ENCODE peak calls at places on chromosomes 16 and 17, in six cellular contexts. One of them, this sample, is unnamed.

GRCh38 chr16:31471241-31471874 is 594 bp upstream of the TGFB1I1 start:
- DNase-seq in HepG2: no peak
- DNase-seq in HCT116: no peak
- DNase-seq in GM12878: no peak
- DNase-seq in K562: no peak
- DNase-seq in SK-N-SH: peak; percentile 32
- DNase-seq in this sample: no peak

GRCh38 chr16:12092347-12092882 is 115.9 kb downstream of the SNX29 start:
- DNase-seq in HCT116: peak; percentile 7
- DNase-seq in GM12878: no peak
- DNase-seq in SK-N-SH: no peak
- DNase-seq in K562: no peak
- DNase-seq in HepG2: peak; percentile 38
- DNase-seq in this sample: no peak

GRCh38 chr17:61457226-61457983 is 5.2 kb downstream of the TBX4 start:
- DNase-seq in SK-N-SH: no peak
- DNase-seq in K562: no peak
- DNase-seq in GM12878: no peak
- DNase-seq in HCT116: no peak
- DNase-seq in HepG2: no peak
- DNase-seq in this sample: no peak

GRCh38 chr16:86562356-86562755 is 4.3 kb upstream of the FOXC2 start:
- DNase-seq in K562: no peak
- DNase-seq in GM12878: no peak
- DNase-seq in SK-N-SH: no peak
- DNase-seq in HCT116: no peak
- DNase-seq in HepG2: no peak
- DNase-seq in this sample: no peak

GRCh38 chr17:82871776-82872561 is 32.1 kb upstream of the ZNF750 start:
- DNase-seq in SK-N-SH: no peak
- DNase-seq in HepG2: no peak
- DNase-seq in HCT116: no peak
- DNase-seq in K562: no peak
- DNase-seq in GM12878: no peak
- DNase-seq in this sample: no peak

GRCh38 chr16:3488801-3489200 is 6.5 kb downstream of the C16orf90 start:
- DNase-seq in HepG2: no peak
- DNase-seq in HCT116: no peak
- DNase-seq in GM12878: no peak
- DNase-seq in K562: no peak
- DNase-seq in SK-N-SH: no peak
- DNase-seq in this sample: no peak

GRCh38 chr16:51025588-51026290 is 125.3 kb downstream of the SALL1 start:
- DNase-seq in K562: no peak
- DNase-seq in HCT116: no peak
- DNase-seq in SK-N-SH: no peak
- DNase-seq in GM12878: no peak
- DNase-seq in HepG2: no peak
- DNase-seq in this sample: no peak

GRCh38 chr17:65198653-65199382 is 61.6 kb downstream of the RGS9 start:
- DNase-seq in SK-N-SH: peak; percentile 90
- DNase-seq in HepG2: peak; percentile 47
- DNase-seq in GM12878: peak; percentile 38
- DNase-seq in HCT116: peak; percentile 62
- DNase-seq in K562: peak; percentile 62
- DNase-seq in this sample: peak; percentile 25

GRCh38 chr17:77854083-77854758 is 104.3 kb upstream of the TNRC6C start:
- DNase-seq in K562: no peak
- DNase-seq in HCT116: no peak
- DNase-seq in GM12878: no peak
- DNase-seq in HepG2: no peak
- DNase-seq in SK-N-SH: no peak
- DNase-seq in this sample: no peak

GRCh38 chr17:700504-701094 is 14.0 kb downstream of the VPS53 start:
- DNase-seq in GM12878: no peak
- DNase-seq in K562: peak; percentile 30
- DNase-seq in SK-N-SH: peak; percentile 58
- DNase-seq in HepG2: no peak
- DNase-seq in HCT116: peak; percentile 21
- DNase-seq in this sample: no peak

GRCh38 chr17:6639651-6640535 is 618 bp downstream of the KIAA0753 start:
- DNase-seq in GM12878: no peak
- DNase-seq in HCT116: no peak
- DNase-seq in K562: no peak
- DNase-seq in SK-N-SH: no peak
- DNase-seq in HepG2: no peak
- DNase-seq in this sample: no peak

GRCh38 chr16:87295259-87295658 is 21.9 kb downstream of the C16orf95 start:
- DNase-seq in GM12878: no peak
- DNase-seq in K562: peak; percentile 88
- DNase-seq in SK-N-SH: no peak
- DNase-seq in HepG2: peak; percentile 78
- DNase-seq in HCT116: peak; percentile 90
- DNase-seq in this sample: no peak

GRCh38 chr16:70689970-70690905 is 4.4 kb upstream of the MTSS2 start:
- DNase-seq in GM12878: no peak
- DNase-seq in HCT116: no peak
- DNase-seq in K562: no peak
- DNase-seq in SK-N-SH: no peak
- DNase-seq in HepG2: no peak
- DNase-seq in this sample: no peak

GRCh38 chr17:42027540-42027889 is 7.6 kb downstream of the NKIRAS2 start:
- DNase-seq in SK-N-SH: no peak
- DNase-seq in HepG2: no peak
- DNase-seq in K562: no peak
- DNase-seq in GM12878: no peak
- DNase-seq in HCT116: no peak
- DNase-seq in this sample: no peak
- TF ChIP-seq POLR2AphosphoS5 in SK-N-SH: no peak
- TF ChIP-seq POLR2AphosphoS5 in HepG2: no peak
- TF ChIP-seq POLR2AphosphoS5 in K562: no peak
- TF ChIP-seq POLR2AphosphoS5 in GM12878: no peak
- TF ChIP-seq POLR2AphosphoS5 in HCT116: no peak
- TF ChIP-seq POLR2AphosphoS5 in this sample: no peak

GRCh38 chr16:84362410-84362809 is 5.9 kb upstream of the ATP2C2 start:
- DNase-seq in GM12878: no peak
- DNase-seq in K562: no peak
- DNase-seq in HepG2: no peak
- DNase-seq in SK-N-SH: no peak
- DNase-seq in HCT116: no peak
- DNase-seq in this sample: no peak
- TF ChIP-seq SIN3A in GM12878: no peak
- TF ChIP-seq SIN3A in K562: no peak
- TF ChIP-seq SIN3A in HepG2: no peak
- TF ChIP-seq SIN3A in SK-N-SH: no peak
- TF ChIP-seq SIN3A in HCT116: no peak
- TF ChIP-seq SIN3A in this sample: no peak

GRCh38 chr16:85004587-85005205 is 6.6 kb downstream of the ZDHHC7 start:
- DNase-seq in K562: no peak
- DNase-seq in HepG2: no peak
- DNase-seq in GM12878: no peak
- DNase-seq in HCT116: no peak
- DNase-seq in SK-N-SH: no peak
- DNase-seq in this sample: no peak
- TF ChIP-seq REST in K562: no peak
- TF ChIP-seq REST in HepG2: no peak
- TF ChIP-seq REST in GM12878: no peak
- TF ChIP-seq REST in HCT116: no peak
- TF ChIP-seq REST in SK-N-SH: no peak
- TF ChIP-seq REST in this sample: no peak

DNA sequence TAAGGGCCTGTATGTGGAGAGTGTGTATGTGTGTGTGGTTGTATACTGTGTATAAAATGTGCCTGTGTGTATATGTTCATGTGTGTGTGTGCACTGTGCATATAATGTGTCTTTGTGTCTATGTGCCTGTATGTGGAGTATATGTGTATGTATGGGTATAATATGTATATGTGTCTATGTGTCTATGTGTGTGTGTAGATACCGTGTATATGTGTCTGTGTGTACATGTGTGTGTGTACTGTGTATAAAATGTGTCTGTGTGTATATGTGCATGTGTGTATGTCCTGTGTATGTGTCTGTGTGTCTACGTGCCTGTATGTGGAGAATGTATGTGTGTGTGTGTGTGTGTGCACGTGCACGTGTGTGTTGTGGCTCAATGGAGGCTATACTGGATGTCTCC is 200.4 kb upstream of the ZFHX3 start:
- DNase-seq in GM12878: no peak
- DNase-seq in HCT116: no peak
- DNase-seq in SK-N-SH: no peak
- DNase-seq in K562: no peak
- DNase-seq in HepG2: no peak
- DNase-seq in this sample: no peak
- TF ChIP-seq POLR2AphosphoS5 in GM12878: no peak
- TF ChIP-seq POLR2AphosphoS5 in HCT116: no peak
- TF ChIP-seq POLR2AphosphoS5 in SK-N-SH: no peak
- TF ChIP-seq POLR2AphosphoS5 in K562: no peak
- TF ChIP-seq POLR2AphosphoS5 in HepG2: no peak
- TF ChIP-seq POLR2AphosphoS5 in this sample: no peak

GRCh38 chr16:49529646-49530045 is 156.0 kb downstream of the C16orf78 start:
- DNase-seq in HCT116: no peak
- DNase-seq in HepG2: no peak
- DNase-seq in SK-N-SH: no peak
- DNase-seq in K562: no peak
- DNase-seq in GM12878: peak; percentile 47
- DNase-seq in this sample: no peak
- TF ChIP-seq SIN3A in HCT116: no peak
- TF ChIP-seq SIN3A in HepG2: no peak
- TF ChIP-seq SIN3A in SK-N-SH: no peak
- TF ChIP-seq SIN3A in K562: no peak
- TF ChIP-seq SIN3A in GM12878: no peak
- TF ChIP-seq SIN3A in this sample: no peak

GRCh38 chr17:57210224-57210553 is 46.1 kb upstream of the MSI2 start:
- DNase-seq in HepG2: no peak
- DNase-seq in SK-N-SH: no peak
- DNase-seq in HCT116: peak; percentile 70
- DNase-seq in GM12878: no peak
- DNase-seq in K562: no peak
- DNase-seq in this sample: no peak
- TF ChIP-seq REST in HepG2: no peak
- TF ChIP-seq REST in SK-N-SH: no peak
- TF ChIP-seq REST in HCT116: no peak
- TF ChIP-seq REST in GM12878: no peak
- TF ChIP-seq REST in K562: no peak
- TF ChIP-seq REST in this sample: no peak

DNA sequence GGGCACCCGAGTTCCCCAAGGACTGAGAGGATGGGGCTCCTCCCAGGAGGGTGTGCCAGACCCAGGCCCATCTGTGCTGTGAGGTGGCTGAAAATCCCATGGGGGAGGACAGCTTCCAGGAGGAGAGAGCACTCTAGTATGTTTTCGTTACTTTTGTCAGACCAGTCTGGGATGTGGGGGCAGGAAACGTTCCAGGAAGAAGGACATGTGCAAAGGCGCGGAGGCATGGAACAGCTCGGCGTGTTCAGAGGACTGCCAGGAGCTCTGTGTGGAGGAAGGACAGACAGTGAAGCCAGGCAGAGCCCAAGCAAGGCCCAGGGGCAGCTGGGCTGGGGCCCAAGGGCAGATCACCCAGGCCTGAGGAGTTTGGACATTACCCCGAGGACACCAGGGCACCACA is 7.0 kb downstream of the CA4 start:
- DNase-seq in K562: no peak
- DNase-seq in GM12878: no peak
- DNase-seq in HepG2: no peak
- DNase-seq in HCT116: no peak
- DNase-seq in SK-N-SH: peak; percentile 34
- DNase-seq in this sample: no peak
- TF ChIP-seq POLR2AphosphoS5 in K562: no peak
- TF ChIP-seq POLR2AphosphoS5 in GM12878: no peak
- TF ChIP-seq POLR2AphosphoS5 in HepG2: no peak
- TF ChIP-seq POLR2AphosphoS5 in HCT116: no peak
- TF ChIP-seq POLR2AphosphoS5 in SK-N-SH: no peak
- TF ChIP-seq POLR2AphosphoS5 in this sample: no peak

DNA sequence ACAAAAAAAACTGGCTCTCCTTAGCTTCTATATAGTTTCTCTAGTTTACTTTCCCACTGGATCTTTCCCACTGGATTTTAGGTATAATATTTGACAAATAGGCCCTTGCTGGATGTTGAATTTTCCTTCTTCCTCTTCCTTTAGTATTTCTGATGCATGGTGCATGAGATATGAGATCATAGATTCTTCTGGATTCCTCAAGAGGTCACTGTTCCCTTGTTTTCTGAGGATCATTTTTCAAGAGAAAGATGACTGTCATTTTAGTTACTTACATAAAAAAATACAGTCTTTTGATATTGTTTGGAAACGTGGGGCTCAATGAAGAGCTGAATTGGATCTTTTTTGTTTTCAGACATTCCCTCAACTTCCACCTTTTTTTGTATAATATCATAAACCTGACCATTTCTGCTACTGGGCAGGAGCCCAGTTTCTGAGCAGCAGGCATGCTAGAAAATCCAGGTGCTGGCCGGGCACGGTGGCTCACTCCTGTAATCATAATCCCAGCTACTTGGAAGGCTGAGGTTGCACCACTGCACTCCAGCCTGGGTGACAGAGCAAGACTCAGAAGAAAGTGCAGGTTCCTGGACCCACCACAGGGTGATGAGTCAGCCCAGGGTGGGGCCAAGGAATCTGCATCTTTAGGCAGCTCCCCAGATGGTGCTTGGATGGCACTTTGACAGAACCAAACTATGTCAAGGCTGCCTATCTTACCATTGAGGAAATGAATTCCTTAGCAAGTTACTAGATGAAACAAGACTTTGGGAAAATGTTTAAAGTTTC is 70.3 kb downstream of the SDR42E1 start:
- DNase-seq in SK-N-SH: peak; percentile 15
- DNase-seq in HCT116: peak; percentile 57
- DNase-seq in GM12878: no peak
- DNase-seq in HepG2: peak; percentile 47
- DNase-seq in K562: peak; percentile 43
- DNase-seq in this sample: no peak
- TF ChIP-seq SIN3A in SK-N-SH: no peak
- TF ChIP-seq SIN3A in HCT116: no peak
- TF ChIP-seq SIN3A in GM12878: no peak
- TF ChIP-seq SIN3A in HepG2: no peak
- TF ChIP-seq SIN3A in K562: no peak
- TF ChIP-seq SIN3A in this sample: no peak

DNA sequence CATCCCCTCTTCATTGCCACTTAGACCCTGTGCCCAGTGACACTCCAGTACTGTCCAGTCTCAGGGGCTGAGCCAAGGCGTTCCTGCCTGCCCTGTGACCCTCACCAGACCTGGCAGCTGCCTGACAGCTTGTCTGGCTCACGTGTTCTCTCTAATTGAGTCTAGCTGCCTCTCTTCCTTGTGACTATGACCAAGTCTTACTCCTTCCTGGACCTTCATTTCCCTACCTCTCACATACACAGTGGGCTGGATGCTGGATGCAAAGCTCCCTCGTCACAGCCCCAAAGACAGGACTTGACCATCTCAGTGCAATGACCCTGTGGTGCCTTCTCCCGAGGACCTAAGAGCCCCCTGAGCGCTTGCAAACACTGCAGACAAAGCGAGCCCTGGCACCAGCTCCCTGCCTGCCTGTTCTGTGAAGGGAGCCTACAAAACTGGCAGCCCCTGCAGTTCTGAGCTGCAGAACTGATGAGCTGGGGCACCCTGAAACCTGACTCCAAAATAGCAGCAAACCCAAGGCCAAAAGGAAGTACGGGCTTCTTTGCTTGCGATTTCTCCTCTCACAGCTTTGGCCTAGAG is 1.7 kb downstream of the DEXI start:
- DNase-seq in HepG2: no peak
- DNase-seq in K562: no peak
- DNase-seq in GM12878: no peak
- DNase-seq in HCT116: no peak
- DNase-seq in SK-N-SH: no peak
- DNase-seq in this sample: no peak
- TF ChIP-seq REST in HepG2: no peak
- TF ChIP-seq REST in K562: no peak
- TF ChIP-seq REST in GM12878: no peak
- TF ChIP-seq REST in HCT116: no peak
- TF ChIP-seq REST in SK-N-SH: no peak
- TF ChIP-seq REST in this sample: no peak

This sample was measured in Panc1.